ENCODE peak calls at places on chromosomes 7 and 10, in four cellular contexts. One of them, this sample, is unnamed.

GRCh38 chr10:118850418-118851061 is 95.8 kb upstream of the CACUL1 start:
- DNase-seq in uterus: peak; percentile 39
- DNase-seq in right atrium auricular region: peak; percentile 76
- DNase-seq in sigmoid colon: no peak
- DNase-seq in this sample: peak; percentile 86

GRCh38 chr10:113520606-113521481 is 32.0 kb upstream of the HABP2 start:
- DNase-seq in uterus: peak; percentile 71
- DNase-seq in right atrium auricular region: peak; percentile 76
- DNase-seq in sigmoid colon: peak; percentile 90
- DNase-seq in this sample: peak; percentile 57

GRCh38 chr7:125670926-125671572 is 741.4 kb upstream of the POT1 start:
- DNase-seq in uterus: no peak
- DNase-seq in right atrium auricular region: no peak
- DNase-seq in sigmoid colon: no peak
- DNase-seq in this sample: no peak

GRCh38 chr7:84682543-84682942 is 488.0 kb upstream of the SEMA3A start:
- DNase-seq in uterus: no peak
- DNase-seq in right atrium auricular region: no peak
- DNase-seq in sigmoid colon: no peak
- DNase-seq in this sample: no peak

GRCh38 chr7:158274996-158275395 is 312.6 kb downstream of the PTPRN2 start:
- DNase-seq in uterus: no peak
- DNase-seq in right atrium auricular region: no peak
- DNase-seq in sigmoid colon: peak; percentile 58
- DNase-seq in this sample: no peak

GRCh38 chr10:35226507-35226906 is 99.9 kb downstream of the CREM start:
- DNase-seq in uterus: no peak
- DNase-seq in right atrium auricular region: no peak
- DNase-seq in sigmoid colon: no peak
- DNase-seq in this sample: no peak

GRCh38 chr7:87218941-87219544 is 489 bp downstream of the TMEM243 start:
- DNase-seq in uterus: peak; percentile 57
- DNase-seq in right atrium auricular region: peak; percentile 82
- DNase-seq in sigmoid colon: peak; percentile 85
- DNase-seq in this sample: peak; percentile 90

GRCh38 chr10:14386202-14386593 is 55.5 kb upstream of the FRMD4A start:
- DNase-seq in uterus: no peak
- DNase-seq in right atrium auricular region: no peak
- DNase-seq in sigmoid colon: no peak
- DNase-seq in this sample: no peak

GRCh38 chr7:26658080-26658697 is 206.2 kb downstream of the SKAP2 start:
- DNase-seq in uterus: no peak
- DNase-seq in right atrium auricular region: no peak
- DNase-seq in sigmoid colon: no peak
- DNase-seq in this sample: no peak

GRCh38 chr7:87628780-87629569 is 777 bp downstream of the RUNDC3B start:
- DNase-seq in uterus: no peak
- DNase-seq in right atrium auricular region: no peak
- DNase-seq in sigmoid colon: peak; percentile 64
- DNase-seq in this sample: peak; percentile 51

GRCh38 chr7:116692599-116693308 is 20.8 kb downstream of the MET start:
- DNase-seq in uterus: no peak
- DNase-seq in right atrium auricular region: no peak
- DNase-seq in sigmoid colon: no peak
- DNase-seq in this sample: no peak

GRCh38 chr10:54815583-54815982 is 14.6 kb upstream of the PCDH15 start:
- DNase-seq in uterus: no peak
- DNase-seq in right atrium auricular region: no peak
- DNase-seq in sigmoid colon: no peak
- DNase-seq in this sample: no peak

GRCh38 chr10:48476279-48476982 is 128.4 kb downstream of the ARHGAP22 start:
- DNase-seq in uterus: no peak
- DNase-seq in right atrium auricular region: peak; percentile 36
- DNase-seq in sigmoid colon: peak; percentile 57
- DNase-seq in this sample: no peak

GRCh38 chr7:34133356-34133982 is 228.1 kb downstream of the BMPER start:
- DNase-seq in uterus: no peak
- DNase-seq in right atrium auricular region: no peak
- DNase-seq in sigmoid colon: no peak
- DNase-seq in this sample: no peak

GRCh38 chr7:24494832-24495231 is 78.4 kb upstream of the PALS2 start:
- DNase-seq in uterus: no peak
- DNase-seq in right atrium auricular region: no peak
- DNase-seq in sigmoid colon: no peak
- DNase-seq in this sample: no peak

GRCh38 chr7:43458330-43458729 is 124.6 kb upstream of the STK17A start:
- DNase-seq in uterus: no peak
- DNase-seq in right atrium auricular region: no peak
- DNase-seq in sigmoid colon: no peak
- DNase-seq in this sample: no peak

GRCh38 chr7:120996333-120996982 is 7.9 kb downstream of the CPED1 start:
- DNase-seq in uterus: peak; percentile 52
- DNase-seq in right atrium auricular region: peak; percentile 84
- DNase-seq in sigmoid colon: peak; percentile 93
- DNase-seq in this sample: peak; percentile 48

GRCh38 chr7:91064938-91065337 is 199.3 kb upstream of the FZD1 start:
- DNase-seq in uterus: no peak
- DNase-seq in right atrium auricular region: no peak
- DNase-seq in sigmoid colon: no peak
- DNase-seq in this sample: no peak

GRCh38 chr10:94005050-94005449 is 11.3 kb downstream of the PLCE1 start:
- DNase-seq in uterus: no peak
- DNase-seq in right atrium auricular region: no peak
- DNase-seq in sigmoid colon: no peak
- DNase-seq in this sample: no peak

GRCh38 chr10:49310460-49310859 is 11.5 kb downstream of the C10orf71 start:
- DNase-seq in uterus: no peak
- DNase-seq in right atrium auricular region: no peak
- DNase-seq in sigmoid colon: no peak
- DNase-seq in this sample: no peak

GRCh38 chr10:128709975-128710794 is 584.0 kb upstream of the MKI67 start:
- DNase-seq in uterus: no peak
- DNase-seq in right atrium auricular region: no peak
- DNase-seq in sigmoid colon: no peak
- DNase-seq in this sample: no peak

GRCh38 chr10:25059990-25060389 is 43.6 kb downstream of the THNSL1 start:
- DNase-seq in uterus: peak; percentile 42
- DNase-seq in right atrium auricular region: peak; percentile 82
- DNase-seq in sigmoid colon: no peak
- DNase-seq in this sample: peak; percentile 63

GRCh38 chr7:79272066-79272669 is 181.3 kb downstream of the MAGI2 start:
- DNase-seq in uterus: no peak
- DNase-seq in right atrium auricular region: no peak
- DNase-seq in sigmoid colon: no peak
- DNase-seq in this sample: no peak

GRCh38 chr7:2523461-2523905 is 3.9 kb downstream of the LFNG start:
- DNase-seq in uterus: no peak
- DNase-seq in right atrium auricular region: no peak
- DNase-seq in sigmoid colon: no peak
- DNase-seq in this sample: peak; percentile 77

GRCh38 chr10:70296406-70296899 is 12.6 kb upstream of the NPFFR1 start:
- DNase-seq in uterus: peak; percentile 90
- DNase-seq in right atrium auricular region: peak; percentile 91
- DNase-seq in sigmoid colon: peak; percentile 95
- DNase-seq in this sample: peak; percentile 86

GRCh38 chr10:102449321-102450123 is 1.8 kb downstream of the C10orf95 start:
- DNase-seq in uterus: peak; percentile 63
- DNase-seq in right atrium auricular region: no peak
- DNase-seq in sigmoid colon: peak; percentile 85
- DNase-seq in this sample: peak; percentile 91

GRCh38 chr10:74898201-74898976 is 72.0 kb downstream of the KAT6B start:
- DNase-seq in uterus: no peak
- DNase-seq in right atrium auricular region: no peak
- DNase-seq in sigmoid colon: no peak
- DNase-seq in this sample: no peak

GRCh38 chr10:125081931-125082330 is 78.4 kb downstream of the CTBP2 start:
- DNase-seq in uterus: no peak
- DNase-seq in right atrium auricular region: no peak
- DNase-seq in sigmoid colon: peak; percentile 53
- DNase-seq in this sample: no peak

GRCh38 chr10:112374724-112375541 is 1.0 kb downstream of the ACSL5 start:
- DNase-seq in uterus: no peak
- DNase-seq in right atrium auricular region: no peak
- DNase-seq in sigmoid colon: no peak
- DNase-seq in this sample: no peak

GRCh38 chr10:30917790-30918189 is 113.9 kb downstream of the ZNF438 start:
- DNase-seq in uterus: no peak
- DNase-seq in right atrium auricular region: no peak
- DNase-seq in sigmoid colon: no peak
- DNase-seq in this sample: no peak

GRCh38 chr7:101519324-101520017 is 109.6 kb downstream of the MYL10 start:
- DNase-seq in uterus: no peak
- DNase-seq in right atrium auricular region: no peak
- DNase-seq in sigmoid colon: no peak
- DNase-seq in this sample: no peak

GRCh38 chr7:5491251-5492044 is 67.8 kb upstream of the TNRC18 start:
- DNase-seq in uterus: no peak
- DNase-seq in right atrium auricular region: no peak
- DNase-seq in sigmoid colon: peak; percentile 72
- DNase-seq in this sample: no peak

GRCh38 chr7:79217468-79217867 is 236.0 kb downstream of the MAGI2 start:
- DNase-seq in uterus: no peak
- DNase-seq in right atrium auricular region: no peak
- DNase-seq in sigmoid colon: no peak
- DNase-seq in this sample: no peak

GRCh38 chr10:72889391-72889831 is 4.1 kb upstream of the OIT3 start:
- DNase-seq in uterus: no peak
- DNase-seq in right atrium auricular region: no peak
- DNase-seq in sigmoid colon: no peak
- DNase-seq in this sample: no peak

GRCh38 chr7:14009453-14010418 is 20.3 kb upstream of the ETV1 start:
- DNase-seq in uterus: no peak
- DNase-seq in right atrium auricular region: no peak
- DNase-seq in sigmoid colon: no peak
- DNase-seq in this sample: no peak

GRCh38 chr7:16242920-16243319 is 178.4 kb downstream of the CRPPA start:
- DNase-seq in uterus: no peak
- DNase-seq in right atrium auricular region: no peak
- DNase-seq in sigmoid colon: no peak
- DNase-seq in this sample: no peak

GRCh38 chr7:43764039-43764789 is 5.7 kb downstream of the BLVRA start:
- DNase-seq in uterus: peak; percentile 34
- DNase-seq in right atrium auricular region: no peak
- DNase-seq in sigmoid colon: peak; percentile 77
- DNase-seq in this sample: peak; percentile 86

GRCh38 chr7:120991570-120991969 is 3.1 kb downstream of the CPED1 start:
- DNase-seq in uterus: no peak
- DNase-seq in right atrium auricular region: no peak
- DNase-seq in sigmoid colon: no peak
- DNase-seq in this sample: no peak

GRCh38 chr10:17647316-17647715 is 3.4 kb downstream of the STAM start:
- DNase-seq in uterus: no peak
- DNase-seq in right atrium auricular region: no peak
- DNase-seq in sigmoid colon: no peak
- DNase-seq in this sample: no peak
- H3K4me1 ChIP-seq in uterus: peaks cover 17% of the 10 kb centered on the region
- H3K4me1 ChIP-seq in right atrium auricular region: no peaks in the 10 kb centered on the region
- H3K4me1 ChIP-seq in sigmoid colon: peaks cover 25% of the 10 kb centered on the region
- H3K4me1 ChIP-seq in this sample: peaks cover 68% of the 10 kb centered on the region

DNA sequence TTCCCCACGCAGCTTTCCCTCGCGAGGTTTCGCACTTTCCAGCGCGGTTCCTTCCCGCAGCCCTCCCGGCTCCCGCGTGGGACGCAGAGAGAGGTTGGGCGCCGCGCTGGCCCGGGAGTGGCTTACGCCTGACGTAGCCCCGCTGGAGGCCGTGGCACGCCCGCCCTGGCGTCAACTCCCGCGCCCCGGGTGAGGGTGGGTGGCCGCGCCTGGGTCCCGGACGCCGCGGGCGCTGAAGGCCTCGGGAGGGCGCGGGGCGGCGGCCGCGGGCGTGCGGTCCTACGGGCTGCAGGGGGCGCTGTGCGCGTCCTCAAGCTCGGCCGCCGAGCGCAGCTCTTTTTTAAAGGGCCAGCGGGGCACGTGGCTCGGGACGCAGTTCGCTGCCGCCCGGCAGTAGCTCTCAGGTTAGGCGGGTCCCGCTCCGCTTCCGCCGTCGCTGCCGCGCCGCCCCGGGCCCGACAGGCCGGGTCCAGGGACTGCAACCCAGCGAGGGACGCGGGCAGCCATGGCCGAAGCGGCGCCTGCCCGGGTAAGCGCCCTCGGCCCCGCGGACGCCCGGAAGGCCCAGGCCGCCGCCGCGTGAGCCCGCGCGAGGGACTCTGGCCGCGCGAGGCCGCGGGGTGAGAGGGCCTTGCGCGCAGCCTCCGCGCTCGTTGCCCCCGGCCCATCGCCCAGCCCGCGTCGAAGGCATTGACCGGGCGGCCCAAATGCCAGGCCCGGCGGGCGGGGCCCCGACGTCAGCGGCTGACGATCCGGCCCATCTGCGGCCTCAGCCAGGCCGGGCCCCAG is at the start of gene ZNF783:
- DNase-seq in uterus: peak; percentile 89
- DNase-seq in right atrium auricular region: peak; percentile 83
- DNase-seq in sigmoid colon: peak; percentile 93
- DNase-seq in this sample: peak; percentile 95
- TF ChIP-seq CTCF in uterus: peak; percentile 94
- TF ChIP-seq CTCF in right atrium auricular region: peak; percentile 93
- TF ChIP-seq CTCF in sigmoid colon: peak; percentile 87
- TF ChIP-seq CTCF in this sample: peak; percentile 91

GRCh38 chr7:37312608-37313007 is 136.1 kb downstream of the ELMO1 start:
- DNase-seq in uterus: no peak
- DNase-seq in right atrium auricular region: no peak
- DNase-seq in sigmoid colon: no peak
- DNase-seq in this sample: no peak
- H3K4me1 ChIP-seq in uterus: no peaks in the 10 kb centered on the region
- H3K4me1 ChIP-seq in right atrium auricular region: no peaks in the 10 kb centered on the region
- H3K4me1 ChIP-seq in sigmoid colon: no peaks in the 10 kb centered on the region
- H3K4me1 ChIP-seq in this sample: peaks cover 25% of the 10 kb centered on the region

GRCh38 chr10:110138197-110138812 is 69.1 kb upstream of the MXI1 start:
- DNase-seq in uterus: no peak
- DNase-seq in right atrium auricular region: no peak
- DNase-seq in sigmoid colon: no peak
- DNase-seq in this sample: no peak
- TF ChIP-seq CTCF in uterus: peak; percentile 58
- TF ChIP-seq CTCF in right atrium auricular region: peak; percentile 81
- TF ChIP-seq CTCF in sigmoid colon: peak; percentile 61
- TF ChIP-seq CTCF in this sample: peak; percentile 73

GRCh38 chr10:122141821-122142651 is 129.1 kb upstream of the BTBD16 start:
- DNase-seq in uterus: no peak
- DNase-seq in right atrium auricular region: no peak
- DNase-seq in sigmoid colon: no peak
- DNase-seq in this sample: no peak

GRCh38 chr10:122142652-122143237 is 128.4 kb upstream of the BTBD16 start:
- DNase-seq in uterus: no peak
- DNase-seq in right atrium auricular region: no peak
- DNase-seq in sigmoid colon: no peak
- DNase-seq in this sample: no peak

GRCh38 chr10:122139627-122140151 is 131.4 kb upstream of the BTBD16 start:
- DNase-seq in uterus: peak; percentile 54
- DNase-seq in right atrium auricular region: peak; percentile 80
- DNase-seq in sigmoid colon: no peak
- DNase-seq in this sample: no peak

GRCh38 chr10:122140477-122140902 is 130.6 kb upstream of the BTBD16 start:
- DNase-seq in uterus: no peak
- DNase-seq in right atrium auricular region: peak; percentile 76
- DNase-seq in sigmoid colon: peak; percentile 84
- DNase-seq in this sample: no peak

GRCh38 chr10:122140941-122141623 is 130.0 kb upstream of the BTBD16 start:
- DNase-seq in uterus: peak; percentile 94
- DNase-seq in right atrium auricular region: peak; percentile 99
- DNase-seq in sigmoid colon: peak; percentile 97
- DNase-seq in this sample: peak; percentile 80
- H3K4me1 ChIP-seq in uterus: peaks cover 35% of the 10 kb centered on the region
- H3K4me1 ChIP-seq in right atrium auricular region: no peaks in the 10 kb centered on the region
- H3K4me1 ChIP-seq in sigmoid colon: peaks cover 58% of the 10 kb centered on the region
- H3K4me1 ChIP-seq in this sample: peaks cover 55% of the 10 kb centered on the region

This sample was measured in lower lobe of right lung.